ENCODE peak calls at places on chromosomes 5 and 9, in ten cellular contexts. I is transverse colon, Q is body of pancreas, W is suprapubic skin, N is GM12891, X is IMR-90, Y is A549, R is K562, C is uterus, P is gastrocnemius medialis. M is an unnamed sample.

GRCh38 chr9:112334319-112334828 is 955 bp upstream of the PTBP3 start:
- DNase-seq in P (no peak), N (no peak), I (peak; percentile 20), Y (no peak), X (peak; percentile 38), Q (peak; percentile 20), R (peak; percentile 20), W (no peak), C (no peak), M (no peak)

GRCh38 chr5:123874600-123875201 is 362.7 kb downstream of the CSNK1G3 start:
- DNase-seq in Q (no peak), W (no peak), Y (no peak), X (peak; percentile 12), I (no peak), P (no peak), N (no peak), C (no peak), R (no peak), M (no peak)

GRCh38 chr5:146079695-146080361 is 25.5 kb downstream of the PLAC8L1 start:
- DNase-seq in P (no peak), C (no peak), I (no peak), Y (no peak), R (no peak), N (no peak), Q (no peak), X (peak; percentile 10), W (no peak), M (no peak)

GRCh38 chr5:10934789-10935355 is 173.8 kb upstream of the DAP start:
- DNase-seq in R (no peak), W (no peak), Y (no peak), P (no peak), Q (no peak), N (no peak), X (no peak), I (no peak), C (no peak), M (no peak)

GRCh38 chr5:101676646-101677045 is 619.4 kb downstream of the SLCO4C1 start:
- DNase-seq in R (no peak), X (no peak), I (no peak), C (no peak), Y (no peak), N (no peak), P (no peak), W (no peak), Q (no peak), M (no peak)

GRCh38 chr9:89535461-89535860 is 37.5 kb upstream of the SEMA4D start:
- DNase-seq in I (no peak), W (no peak), C (no peak), N (no peak), Q (no peak), R (no peak), Y (no peak), P (no peak), X (no peak), M (no peak)

GRCh38 chr9:19994296-19994695 is 205.5 kb upstream of the SLC24A2 start:
- DNase-seq in I (no peak), C (no peak), X (no peak), R (no peak), P (no peak), Q (no peak), W (no peak), N (no peak), Y (no peak), M (peak; percentile 12)

GRCh38 chr5:78235289-78235688 is 59.2 kb downstream of the AP3B1 start:
- DNase-seq in X (peak; percentile 56), Q (peak; percentile 17), I (no peak), R (no peak), P (no peak), W (no peak), Y (no peak), N (no peak), C (no peak), M (no peak)

GRCh38 chr5:51286046-51286445 is 97.2 kb upstream of the ISL1 start:
- DNase-seq in R (no peak), N (no peak), C (no peak), I (no peak), P (no peak), X (no peak), Y (no peak), W (no peak), Q (no peak), M (no peak)

GRCh38 chr9:38016375-38017120 is 52.5 kb downstream of the SHB start:
- DNase-seq in N (no peak), X (peak; percentile 63), W (no peak), P (no peak), Q (no peak), R (no peak), C (peak; percentile 32), I (no peak), Y (no peak), M (no peak)

GRCh38 chr9:27047126-27047525 is 41.7 kb upstream of the LRRC19 start:
- DNase-seq in C (no peak), Y (no peak), P (no peak), Q (no peak), W (no peak), X (no peak), I (no peak), R (no peak), N (no peak), M (no peak)

DNA sequence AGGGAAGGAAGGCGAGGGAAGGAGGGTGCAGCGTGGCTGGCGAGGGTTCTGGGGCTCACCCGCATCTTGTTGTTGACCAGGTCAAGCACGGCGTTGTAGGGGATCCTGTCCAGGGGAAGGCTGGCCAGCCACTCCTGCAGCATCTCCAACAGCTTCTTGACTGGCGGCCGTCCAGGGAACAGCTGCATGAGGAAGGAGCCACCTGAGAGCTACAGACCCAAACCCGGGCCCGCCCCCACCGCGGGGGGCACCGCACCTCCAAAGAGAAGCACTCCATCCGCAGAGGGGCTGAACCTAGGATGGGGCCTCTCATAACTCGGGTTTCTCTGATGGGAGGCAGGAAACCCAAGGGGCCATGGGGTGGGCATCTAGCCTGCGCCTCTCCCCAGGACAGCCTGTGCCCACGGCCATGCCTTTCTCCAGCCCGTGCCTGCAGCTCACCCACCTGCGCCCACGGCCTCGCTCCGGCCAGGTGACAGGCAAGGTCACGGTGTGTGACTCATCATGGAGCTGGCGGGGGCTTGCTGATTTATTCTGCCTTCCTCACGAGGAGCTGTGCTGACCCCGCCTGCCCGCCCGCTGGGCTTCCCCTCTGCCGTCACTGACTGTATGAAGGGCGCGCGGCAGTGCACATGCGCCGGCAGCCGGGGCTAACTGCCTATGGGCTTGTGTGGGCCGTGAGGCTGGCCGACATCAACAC is 11.8 kb upstream of the LHX3 start:
- DNase-seq in X (no peak), Q (no peak), I (no peak), C (no peak), N (no peak), W (no peak), P (no peak), Y (no peak), R (no peak), M (no peak)
- TF ChIP-seq POLR2A in X (no peak), Q (no peak), I (no peak), C (no peak), N (no peak), W (no peak), P (no peak), Y (no peak), R (no peak), M (no peak)

GRCh38 chr5:135126688-135127603 is 92.9 kb upstream of the PITX1 start:
- DNase-seq in I (peak; percentile 31), W (no peak), P (no peak), R (no peak), C (no peak), Y (peak; percentile 38), N (no peak), X (no peak), Q (no peak), M (no peak)

GRCh38 chr5:135120951-135121350 is 86.9 kb upstream of the PITX1 start:
- DNase-seq in W (no peak), X (no peak), N (no peak), R (no peak), I (no peak), Y (no peak), P (no peak), Q (no peak), C (no peak), M (no peak)

GRCh38 chr5:135122797-135123196 is 88.8 kb upstream of the PITX1 start:
- DNase-seq in N (no peak), Q (no peak), I (no peak), C (no peak), P (no peak), R (no peak), W (no peak), X (no peak), Y (no peak), M (no peak)

GRCh38 chr5:135127604-135128240 is 93.7 kb upstream of the PITX1 start:
- DNase-seq in W (no peak), P (no peak), R (no peak), Y (peak; percentile 97), C (no peak), N (no peak), Q (no peak), X (peak; percentile 93), I (peak; percentile 59), M (peak; percentile 97)

DNA sequence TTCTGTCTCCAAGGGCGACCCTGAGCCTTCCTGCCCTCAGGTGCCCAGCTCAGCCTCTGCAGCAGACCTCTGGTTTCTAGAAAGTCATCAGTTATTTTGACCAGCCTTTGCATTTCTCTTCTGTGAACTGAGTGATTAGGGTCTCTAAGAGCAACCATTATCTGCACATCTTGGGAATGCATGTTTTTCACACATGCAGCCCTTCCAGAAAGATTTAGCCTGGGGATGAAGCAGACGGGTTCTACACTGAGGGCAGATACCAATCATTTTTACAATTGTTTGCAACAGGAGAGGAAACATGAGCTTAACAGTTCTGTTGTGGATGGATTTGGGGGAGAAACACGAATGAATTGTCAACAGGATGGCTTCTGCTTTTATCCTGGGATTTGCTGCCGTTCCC is 90.1 kb upstream of the PITX1 start:
- DNase-seq in I (no peak), Y (no peak), W (no peak), C (no peak), Q (no peak), X (no peak), P (no peak), N (no peak), R (no peak), M (no peak)
- TF ChIP-seq POLR2A in I (no peak), Y (no peak), W (no peak), C (no peak), Q (no peak), X (no peak), P (no peak), N (no peak), R (no peak), M (no peak)

GRCh38 chr5:69359699-69360098 is 9.6 kb downstream of the AK6 start:
- DNase-seq in Y (no peak), P (no peak), Q (no peak), R (no peak), I (no peak), N (no peak), X (no peak), C (no peak), W (no peak), M (no peak)
- TF ChIP-seq POLR2A in Y (no peak), P (no peak), Q (no peak), R (no peak), I (no peak), N (no peak), X (no peak), C (no peak), W (no peak), M (no peak)

GRCh38 chr9:108117775-108118174 is 628.2 kb upstream of the KLF4 start:
- DNase-seq in R (no peak), I (no peak), X (no peak), W (no peak), Q (no peak), C (no peak), P (no peak), N (no peak), Y (no peak), M (no peak)
- TF ChIP-seq POLR2A in R (no peak), I (no peak), X (no peak), W (no peak), Q (no peak), C (no peak), P (no peak), N (no peak), Y (no peak), M (no peak)